ENCODE peak calls at places on chromosome 13, in six cellular contexts. G is adrenal gland, X is tibial nerve, D is transverse colon, B is Peyer's patch, Q is A549. F is an unnamed sample.

GRCh38 chr13:77305276-77305675 is 21.6 kb downstream of the MYCBP2 start:
- DNase-seq in D (no peak), G (no peak), B (no peak), Q (no peak), X (no peak), F (no peak)

GRCh38 chr13:44455781-44456180 is 82.2 kb downstream of the SERP2 start:
- DNase-seq in G (no peak), Q (no peak), D (no peak), B (no peak), X (no peak), F (no peak)

GRCh38 chr13:33284916-33285315 is 639 bp downstream of the STARD13 start:
- DNase-seq in X (no peak), Q (no peak), D (no peak), G (no peak), B (no peak), F (no peak)

GRCh38 chr13:29175245-29175873 is 355.2 kb downstream of the MTUS2 start:
- DNase-seq in B (no peak), X (no peak), G (no peak), Q (no peak), D (no peak), F (no peak)

GRCh38 chr13:40506592-40507446 is 159.6 kb downstream of the FOXO1 start:
- DNase-seq in D (no peak), X (no peak), Q (no peak), B (no peak), G (no peak), F (no peak)

GRCh38 chr13:98478134-98479129 is 98.5 kb downstream of the STK24 start:
- DNase-seq in G (no peak), X (no peak), D (no peak), B (peak; percentile 54), Q (no peak), F (no peak)

GRCh38 chr13:27147530-27148170 is 24.0 kb downstream of the USP12 start:
- DNase-seq in D (no peak), X (no peak), Q (no peak), B (no peak), G (no peak), F (no peak)

GRCh38 chr13:65592757-65593156 is 1637.4 kb downstream of the PCDH9 start:
- DNase-seq in X (no peak), G (no peak), B (no peak), Q (no peak), D (no peak), F (no peak)

GRCh38 chr13:106373989-106374572 is 161.4 kb downstream of the EFNB2 start:
- DNase-seq in B (no peak), Q (no peak), D (no peak), X (no peak), G (peak; percentile 13), F (no peak)

GRCh38 chr13:113506025-113506685 is 15.6 kb upstream of the DCUN1D2 start:
- DNase-seq in B (no peak), D (no peak), G (no peak), Q (no peak), X (no peak), F (no peak)

GRCh38 chr13:42814868-42815267 is 33.5 kb downstream of the FAM216B start:
- DNase-seq in Q (no peak), B (no peak), D (no peak), X (no peak), G (no peak), F (no peak)

GRCh38 chr13:111886217-111886945 is 180.6 kb upstream of the SOX1 start:
- DNase-seq in G (no peak), B (peak; percentile 9), D (no peak), X (no peak), Q (no peak), F (no peak)

GRCh38 chr13:22454586-22454985 is 726.2 kb upstream of the SGCG start:
- DNase-seq in Q (no peak), X (no peak), D (no peak), G (peak; percentile 53), B (no peak), F (no peak)

GRCh38 chr13:110576736-110577476 is 15.4 kb upstream of the RAB20 start:
- DNase-seq in G (no peak), D (no peak), Q (no peak), X (no peak), B (no peak), F (no peak)

GRCh38 chr13:32587774-32588165 is 1.5 kb downstream of the PDS5B start:
- DNase-seq in B (no peak), G (no peak), D (no peak), X (no peak), Q (no peak), F (no peak)

GRCh38 chr13:112873851-112874750 is 94.9 kb upstream of the MCF2L start:
- DNase-seq in B (peak; percentile 82), Q (peak; percentile 52), G (peak; percentile 81), X (peak; percentile 93), D (peak; percentile 74), F (peak; percentile 82)

DNA sequence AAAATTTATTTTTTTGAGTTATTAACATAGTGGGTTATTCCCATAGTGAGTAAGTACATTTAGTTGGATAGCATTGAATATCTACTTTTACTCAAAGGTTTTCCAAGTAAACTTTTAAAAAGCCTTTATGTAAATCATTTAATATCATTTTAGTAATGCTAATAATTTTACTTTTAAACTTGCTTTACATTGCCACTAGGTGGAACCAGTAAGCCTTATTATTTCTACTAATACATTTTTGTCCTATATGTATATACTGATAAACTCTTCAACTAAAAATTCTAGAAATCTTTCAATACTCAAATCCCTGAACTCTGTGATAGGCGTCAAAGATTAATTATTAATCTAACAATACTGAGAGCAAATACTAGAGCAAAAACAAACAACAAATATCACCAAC is 1709.2 kb upstream of the PCDH20 start:
- DNase-seq in X (no peak), Q (peak; percentile 20), B (no peak), D (no peak), G (no peak), F (no peak)
- TF ChIP-seq CTCF in X (peak; percentile 28), Q (peak; percentile 32), B (no peak), D (no peak), G (no peak), F (no peak)

GRCh38 chr13:30382836-30383525 is 39.3 kb upstream of the UBE2L5 start:
- DNase-seq in D (peak; percentile 25), G (no peak), X (no peak), B (no peak), Q (no peak), F (no peak)

GRCh38 chr13:30388401-30389283 is 33.7 kb upstream of the UBE2L5 start:
- DNase-seq in B (no peak), X (peak; percentile 41), D (no peak), Q (no peak), G (peak; percentile 23), F (peak; percentile 67)
- TF ChIP-seq POLR2A in B (no peak), X (no peak), D (no peak), Q (no peak), G (no peak), F (no peak)

DNA sequence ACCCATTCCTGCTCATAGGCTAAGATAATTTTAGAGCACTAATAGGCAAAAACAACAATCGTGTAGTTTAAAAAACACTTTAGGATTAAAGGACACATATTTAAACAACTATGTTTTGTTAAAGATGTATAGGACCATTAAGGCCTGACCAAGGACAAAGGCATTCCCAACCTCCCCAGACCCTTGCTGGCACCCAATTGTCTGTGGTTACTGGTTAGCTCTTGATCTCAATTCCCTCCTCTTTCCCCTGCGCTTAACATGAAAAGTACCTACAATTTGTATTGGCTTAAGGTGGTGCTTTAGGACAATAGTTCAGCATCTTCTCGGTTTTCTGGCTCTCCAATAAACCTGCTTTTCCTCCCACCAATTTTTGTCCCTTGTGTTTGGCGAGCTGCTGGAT is 51.0 kb downstream of the TEX26 start:
- DNase-seq in G (no peak), Q (no peak), B (no peak), X (no peak), D (no peak), F (no peak)
- H3K4me1 ChIP-seq in G (no peaks in the 10 kb centered on the region), Q (peaks cover 18% of the 10 kb centered on the region), B (no peaks in the 10 kb centered on the region), X (no peaks in the 10 kb centered on the region), D (no peaks in the 10 kb centered on the region), F (no peaks in the 10 kb centered on the region)

DNA sequence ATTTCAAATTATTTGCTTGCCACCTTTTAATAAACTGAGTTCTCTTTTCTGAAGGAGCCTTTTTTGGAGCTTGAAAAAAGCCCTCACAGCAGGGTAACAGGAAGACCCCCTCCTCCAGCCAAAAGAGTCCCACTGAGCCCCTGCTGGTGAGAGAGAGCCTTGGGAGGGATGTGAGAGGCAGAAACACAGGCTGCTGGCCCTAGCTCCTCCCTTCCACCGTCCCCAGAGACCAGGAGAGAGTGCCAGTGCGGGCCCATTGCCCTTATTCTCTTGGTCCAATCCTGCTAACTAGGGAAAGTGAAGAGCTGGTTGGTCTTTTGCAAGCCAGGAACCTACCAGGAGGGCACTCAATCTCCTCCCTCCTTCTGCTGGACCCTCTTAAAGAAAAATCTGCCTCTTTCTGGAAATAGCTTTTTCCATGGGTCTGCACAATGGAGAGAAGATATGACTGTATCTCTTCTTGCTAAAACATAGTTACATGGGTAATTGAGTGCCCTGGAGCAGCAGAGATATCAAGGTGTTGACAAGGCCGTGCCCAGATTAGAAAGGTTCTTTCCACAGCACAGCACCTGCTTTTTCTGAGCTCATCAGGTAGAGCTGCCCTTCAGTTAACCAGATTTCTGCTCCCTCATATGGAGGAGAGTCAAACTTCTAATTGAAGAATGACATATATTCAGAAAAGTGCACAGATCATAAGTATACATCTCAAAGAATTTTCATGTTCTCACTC is 113.9 kb downstream of the LRCH1 start:
- DNase-seq in G (no peak), Q (no peak), X (no peak), D (no peak), B (no peak), F (no peak)
- TF ChIP-seq CTCF in G (no peak), Q (no peak), X (no peak), D (no peak), B (no peak), F (no peak)

DNA sequence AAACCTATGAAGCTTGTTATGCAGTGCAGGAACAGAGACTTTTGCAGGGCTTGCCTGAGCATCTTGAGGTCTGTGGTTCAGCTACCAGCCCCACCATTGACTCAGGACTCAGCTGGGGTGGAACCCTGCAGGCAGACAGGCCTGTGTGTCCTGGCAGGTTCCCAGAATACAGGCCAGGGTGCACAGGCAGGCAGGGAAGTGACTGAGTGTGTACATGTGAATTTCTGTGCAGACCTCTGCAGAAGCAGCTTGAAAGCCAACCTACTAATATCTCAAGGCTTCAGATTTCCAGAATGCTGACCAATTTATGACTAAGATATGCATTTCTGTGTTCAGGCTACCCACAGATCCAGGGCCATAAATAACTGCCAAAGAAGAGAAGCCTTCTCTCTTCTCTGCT is 254.4 kb downstream of the DLEU7 start:
- DNase-seq in D (no peak), G (peak; percentile 15), Q (no peak), B (no peak), X (no peak), F (no peak)
- TF ChIP-seq POLR2A in D (no peak), G (no peak), Q (no peak), B (no peak), X (no peak), F (no peak)

GRCh38 chr13:55569082-55569481 is 1571.6 kb upstream of the PRR20A start:
- DNase-seq in B (no peak), D (no peak), Q (no peak), G (no peak), X (no peak), F (no peak)
- H3K4me1 ChIP-seq in B (no peaks in the 10 kb centered on the region), D (no peaks in the 10 kb centered on the region), Q (no peaks in the 10 kb centered on the region), G (no peaks in the 10 kb centered on the region), X (no peaks in the 10 kb centered on the region), F (no peaks in the 10 kb centered on the region)

F was measured in ovary.